ENCODE peak calls at places on chromosomes 6 and 20, in five cellular contexts. O is suprapubic skin, T is K562, L is transverse colon, A is sigmoid colon. N is an unnamed sample.

GRCh38 chr6:106134087-106134770 is 48.1 kb downstream of the PRDM1 start:
- DNase-seq in L (peak; percentile 33), O (no peak), T (no peak), A (no peak), N (no peak)

GRCh38 chr6:43052842-43053544 is 658 bp downstream of the CUL7 start:
- DNase-seq in T (no peak), A (no peak), O (no peak), L (peak; percentile 21), N (no peak)

GRCh38 chr6:159151266-159151855 is 17.8 kb upstream of the FNDC1 start:
- DNase-seq in O (no peak), T (peak; percentile 80), A (no peak), L (peak; percentile 48), N (no peak)

GRCh38 chr20:11810316-11811130 is 107.2 kb upstream of the BTBD3 start:
- DNase-seq in A (no peak), O (no peak), L (no peak), T (no peak), N (no peak)

GRCh38 chr6:62285612-62286469 is at the start of gene KHDRBS2:
- DNase-seq in O (peak; percentile 84), A (peak; percentile 80), L (peak; percentile 83), T (no peak), N (peak; percentile 93)

GRCh38 chr6:36968266-36968977 is 13.9 kb downstream of the PI16 start:
- DNase-seq in L (peak; percentile 37), O (no peak), T (no peak), A (peak; percentile 62), N (no peak)

GRCh38 chr6:36130672-36131516 is 581 bp downstream of the MAPK13 start:
- DNase-seq in A (peak; percentile 74), T (peak; percentile 49), L (peak; percentile 77), O (no peak), N (no peak)

GRCh38 chr6:32945106-32945761 is 4.4 kb upstream of the HLA-DMB start:
- DNase-seq in A (no peak), L (peak; percentile 67), O (no peak), T (no peak), N (no peak)

GRCh38 chr6:96716221-96716620 is 121.1 kb downstream of the GPR63 start:
- DNase-seq in L (no peak), A (no peak), T (no peak), O (no peak), N (no peak)

GRCh38 chr20:48787861-48788375 is 39.9 kb downstream of the PREX1 start:
- DNase-seq in L (no peak), T (no peak), O (no peak), A (peak; percentile 74), N (no peak)

GRCh38 chr20:53654932-53655674 is 61.5 kb upstream of the ZNF217 start:
- DNase-seq in T (no peak), O (no peak), L (peak; percentile 61), A (no peak), N (no peak)

GRCh38 chr6:21220271-21220987 is 373.1 kb upstream of the SOX4 start:
- DNase-seq in T (no peak), A (no peak), L (no peak), O (no peak), N (no peak)

GRCh38 chr20:9145142-9145541 is 76.3 kb downstream of the PLCB4 start:
- DNase-seq in T (no peak), O (no peak), L (no peak), A (no peak), N (no peak)

GRCh38 chr20:62159835-62160234 is 16.3 kb downstream of the SS18L1 start:
- DNase-seq in T (no peak), L (no peak), O (no peak), A (no peak), N (no peak)

GRCh38 chr6:105164418-105164817 is 15.4 kb downstream of the POPDC3 start:
- DNase-seq in A (no peak), T (no peak), O (no peak), L (no peak), N (no peak)

GRCh38 chr20:62389601-62390087 is 2.7 kb downstream of the RPS21 start:
- DNase-seq in T (no peak), A (no peak), L (no peak), O (no peak), N (no peak)

GRCh38 chr20:51171141-51171540 is 148.2 kb upstream of the KCNG1 start:
- DNase-seq in L (no peak), O (no peak), A (no peak), T (no peak), N (no peak)

GRCh38 chr6:133467982-133468380 is 226.8 kb downstream of the EYA4 start:
- DNase-seq in A (no peak), L (no peak), O (no peak), T (no peak), N (no peak)

GRCh38 chr20:37297066-37297736 is 7.7 kb downstream of the MANBAL start:
- DNase-seq in A (peak; percentile 80), T (no peak), O (no peak), L (no peak), N (no peak)

GRCh38 chr6:1832844-1833787 is 223.4 kb downstream of the FOXC1 start:
- DNase-seq in A (no peak), L (peak; percentile 61), T (no peak), O (no peak), N (no peak)

GRCh38 chr6:135506270-135506997 is 8.9 kb upstream of the AHI1 start:
- DNase-seq in L (no peak), A (no peak), T (peak; percentile 29), O (no peak), N (no peak)

GRCh38 chr6:51790946-51791345 is 296.5 kb downstream of the PKHD1 start:
- DNase-seq in L (no peak), T (no peak), O (no peak), A (no peak), N (no peak)

GRCh38 chr6:139370047-139370706 is 4.3 kb downstream of the CITED2 start:
- DNase-seq in A (no peak), L (peak; percentile 17), O (no peak), T (no peak), N (no peak)

GRCh38 chr6:87093199-87093598 is 1.7 kb downstream of the CGA start:
- DNase-seq in A (no peak), T (no peak), L (no peak), O (no peak), N (no peak)
- H3K4me3 ChIP-seq in A (no peak overlapping the region), T (no peak overlapping the region), L (no peak overlapping the region), O (no peak overlapping the region), N (no peak overlapping the region)

GRCh38 chr6:151808331-151809241 is 1.1 kb downstream of the ESR1 start:
- DNase-seq in A (no peak), O (no peak), L (no peak), T (no peak), N (no peak)

GRCh38 chr6:151804585-151805285 is 2.7 kb upstream of the ESR1 start:
- DNase-seq in L (no peak), A (no peak), O (no peak), T (no peak), N (no peak)

GRCh38 chr6:151805286-151805840 is 2.1 kb upstream of the ESR1 start:
- DNase-seq in O (no peak), A (no peak), T (no peak), L (no peak), N (no peak)

GRCh38 chr6:151806757-151807512 is 547 bp upstream of the ESR1 start:
- DNase-seq in L (no peak), A (no peak), T (no peak), O (no peak), N (no peak)

GRCh38 chr6:151807513-151808330 is at the start of gene ESR1:
- DNase-seq in A (peak; percentile 66), L (peak; percentile 13), O (no peak), T (no peak), N (no peak)
- TF ChIP-seq EP300 in A (no peak), L (no peak), O (no peak), T (no peak), N (no peak)

DNA sequence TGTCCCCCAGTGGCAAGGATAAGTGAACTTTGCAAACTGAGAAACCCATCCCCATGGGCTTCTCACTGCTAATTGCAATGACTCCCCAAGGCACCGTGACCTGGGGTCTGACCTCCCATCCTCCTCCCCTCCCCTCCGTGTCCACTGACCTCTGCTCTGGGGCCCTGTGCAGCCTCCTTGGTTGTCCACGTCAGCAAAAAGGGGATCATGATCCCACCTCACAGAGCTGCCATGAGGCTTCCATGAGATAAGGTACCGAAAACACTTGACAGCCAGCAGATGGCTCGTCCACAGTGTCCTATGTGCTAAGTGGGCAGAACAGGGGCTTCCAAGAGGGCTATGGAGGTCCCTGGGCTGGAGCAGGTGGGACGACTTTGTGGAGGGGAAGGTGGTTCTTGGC is 104.5 kb downstream of the GRM4 start:
- DNase-seq in O (no peak), L (no peak), T (no peak), A (no peak), N (no peak)
- TF ChIP-seq POLR2AphosphoS5 in O (no peak), L (no peak), T (no peak), A (no peak), N (no peak)

GRCh38 chr6:128599036-128599435 is 78.6 kb upstream of the PTPRK start:
- DNase-seq in T (no peak), A (no peak), L (no peak), O (no peak), N (no peak)
- H3K4me3 ChIP-seq in T (no peak overlapping the region), A (no peak overlapping the region), L (no peak overlapping the region), O (no peak overlapping the region), N (no peak overlapping the region)

DNA sequence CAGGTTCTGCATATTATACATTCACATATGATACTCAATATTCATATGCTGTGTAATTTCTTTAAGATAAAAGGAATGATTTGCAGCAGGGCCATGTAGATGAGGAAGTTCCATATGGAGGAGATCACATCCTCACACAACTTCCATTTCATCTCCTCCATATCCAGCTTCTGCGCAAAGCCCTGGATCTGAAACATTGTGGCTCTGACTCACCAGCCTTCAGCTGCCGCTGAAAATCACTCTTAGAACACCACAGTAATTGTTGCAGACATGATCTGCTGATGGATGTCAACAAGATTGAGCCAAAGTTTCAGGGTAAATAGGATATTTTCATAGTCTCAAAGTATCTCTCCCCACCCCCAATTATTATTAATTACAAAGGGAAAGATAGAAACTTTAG is 57.6 kb downstream of the PXDC1 start:
- DNase-seq in T (no peak), A (no peak), O (no peak), L (no peak), N (no peak)
- TF ChIP-seq EP300 in T (no peak), A (no peak), O (no peak), L (no peak), N (no peak)

DNA sequence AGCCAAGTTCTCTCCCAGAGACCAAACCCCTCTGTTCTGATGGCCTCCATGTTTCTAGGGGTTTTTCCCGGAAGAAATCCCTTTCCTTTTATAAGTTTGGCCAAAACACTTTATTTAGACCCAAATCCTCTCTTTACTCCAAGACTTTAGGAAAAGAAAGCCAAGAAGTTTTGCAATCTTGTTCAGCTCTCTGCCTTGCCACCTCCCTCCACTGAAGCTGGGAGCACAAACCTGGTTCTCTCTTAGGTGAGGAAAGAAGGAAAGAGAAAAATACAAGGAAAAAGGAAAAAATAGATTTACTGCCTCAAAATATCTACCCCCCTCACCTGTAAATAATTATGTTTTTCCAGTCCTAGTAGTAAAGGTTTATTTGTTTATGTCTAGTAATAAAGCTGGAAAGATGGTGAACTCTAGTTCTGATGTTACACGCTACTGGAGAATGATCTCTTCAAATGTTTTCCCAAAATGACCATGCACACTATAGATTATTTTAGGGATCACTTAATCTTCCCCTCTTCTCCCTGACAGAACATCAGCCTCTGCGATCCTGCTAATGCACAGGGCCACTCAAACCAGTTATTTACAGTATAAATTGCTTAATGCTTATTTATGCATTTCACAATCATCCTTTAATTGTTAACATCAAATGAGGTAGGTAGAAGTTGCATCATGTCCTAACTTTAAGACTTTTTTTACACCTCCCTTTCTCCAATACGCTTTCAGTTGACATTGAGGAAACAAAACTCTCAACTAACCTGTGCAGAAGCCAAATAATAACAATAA is 10.9 kb upstream of the ARG1 start:
- DNase-seq in L (no peak), T (no peak), O (no peak), A (no peak), N (no peak)
- TF ChIP-seq POLR2AphosphoS5 in L (no peak), T (no peak), O (no peak), A (no peak), N (no peak)

N was measured in esophagus muscularis mucosa.